ENCODE peak calls at places on chromosomes 12 and 14, in ten cellular contexts. Y, E, J, F, A, Q, D, L, N and K are unnamed samples.

GRCh38 chr12:114913871-114914801 is 230.2 kb upstream of the TBX3 start:
- DNase-seq in Y (no peak), E (peak; percentile 76), J (no peak), F (peak; percentile 69), A (peak; percentile 32), Q (no peak), D (peak; percentile 74), L (no peak), N (no peak), K (peak; percentile 3)

GRCh38 chr14:50303744-50304471 is 8.1 kb downstream of the L2HGDH start:
- DNase-seq in Y (no peak), E (no peak), J (no peak), F (no peak), A (peak; percentile 64), Q (no peak), D (no peak), L (no peak), N (no peak), K (no peak)

GRCh38 chr14:104641753-104642539 is 37.4 kb upstream of the TMEM179 start:
- DNase-seq in Y (no peak), E (no peak), J (no peak), F (no peak), A (no peak), Q (no peak), D (no peak), L (no peak), N (no peak), K (no peak)

GRCh38 chr12:50985322-50985721 is 33.0 kb downstream of the HIGD1C start:
- DNase-seq in Y (no peak), E (no peak), J (no peak), F (peak; percentile 80), A (no peak), Q (no peak), D (peak; percentile 55), L (no peak), N (no peak), K (no peak)

GRCh38 chr12:31506907-31507306 is 84.0 kb downstream of the DENND5B start:
- DNase-seq in Y (no peak), E (peak; percentile 92), J (no peak), F (no peak), A (no peak), Q (no peak), D (peak; percentile 67), L (no peak), N (no peak), K (no peak)

GRCh38 chr12:66584673-66585072 is 94.2 kb downstream of the GRIP1 start:
- DNase-seq in Y (no peak), E (no peak), J (no peak), F (no peak), A (no peak), Q (no peak), D (peak; percentile 5), L (no peak), N (no peak), K (no peak)

GRCh38 chr12:54437243-54437642 is 18.2 kb upstream of the ITGA5 start:
- DNase-seq in Y (no peak), E (no peak), J (no peak), F (no peak), A (no peak), Q (no peak), D (no peak), L (no peak), N (no peak), K (no peak)

GRCh38 chr14:68925373-68925772 is 53.7 kb downstream of the ACTN1 start:
- DNase-seq in Y (no peak), E (no peak), J (no peak), F (no peak), A (no peak), Q (no peak), D (no peak), L (no peak), N (no peak), K (no peak)

GRCh38 chr12:31369712-31370521 is 44.0 kb upstream of the SINHCAF start:
- DNase-seq in Y (no peak), E (peak; percentile 65), J (no peak), F (peak; percentile 37), A (peak; percentile 43), Q (no peak), D (peak; percentile 67), L (no peak), N (no peak), K (peak; percentile 32)

GRCh38 chr12:4974217-4974616 is 64.5 kb downstream of the KCNA1 start:
- DNase-seq in Y (no peak), E (no peak), J (no peak), F (no peak), A (no peak), Q (no peak), D (no peak), L (no peak), N (no peak), K (no peak)

GRCh38 chr14:88791252-88791621 is 1.5 kb downstream of the EML5 start:
- DNase-seq in Y (no peak), E (no peak), J (no peak), F (no peak), A (no peak), Q (no peak), D (no peak), L (no peak), N (no peak), K (no peak)

GRCh38 chr12:115771065-115771464 is 506.4 kb downstream of the MED13L start:
- DNase-seq in Y (no peak), E (peak; percentile 40), J (no peak), F (peak; percentile 22), A (no peak), Q (no peak), D (peak; percentile 17), L (no peak), N (no peak), K (no peak)

GRCh38 chr14:59309291-59309900 is 120.9 kb downstream of the DAAM1 start:
- DNase-seq in Y (no peak), E (no peak), J (no peak), F (no peak), A (no peak), Q (no peak), D (no peak), L (no peak), N (no peak), K (no peak)

GRCh38 chr14:43894534-43894933 is 612.5 kb downstream of the FSCB start:
- DNase-seq in Y (no peak), E (no peak), J (no peak), F (no peak), A (no peak), Q (no peak), D (no peak), L (no peak), N (no peak), K (no peak)

GRCh38 chr14:57502581-57503254 is 9.1 kb upstream of the CCDC198 start:
- DNase-seq in Y (no peak), E (peak; percentile 31), J (no peak), F (no peak), A (no peak), Q (no peak), D (no peak), L (no peak), N (no peak), K (no peak)

GRCh38 chr12:49108958-49109404 is 1.7 kb downstream of the LMBR1L start:
- DNase-seq in Y (no peak), E (peak; percentile 30), J (no peak), F (peak; percentile 83), A (no peak), Q (no peak), D (peak; percentile 42), L (no peak), N (no peak), K (no peak)

GRCh38 chr14:66596241-66596985 is 88.5 kb downstream of the GPHN start:
- DNase-seq in Y (no peak), E (no peak), J (no peak), F (no peak), A (no peak), Q (no peak), D (no peak), L (no peak), N (no peak), K (no peak)